ENCODE peak calls at places on chromosomes 7 and 10, in ten cellular contexts. O, X, P, C, H, F, L, R, J and T are unnamed samples.

GRCh38 chr10:118101501-118101900 is 54.8 kb upstream of the RAB11FIP2 start:
- DNase-seq in H (no peak), F (no peak), R (no peak), P (no peak), J (no peak), X (no peak), C (peak; percentile 67), O (peak; percentile 65), L (no peak), T (no peak)

GRCh38 chr7:6277476-6277875 is 5.1 kb upstream of the CYTH3 start:
- DNase-seq in C (no peak), F (no peak), L (no peak), H (no peak), R (no peak), X (no peak), J (no peak), P (no peak), O (no peak), T (no peak)

GRCh38 chr7:117597755-117598154 is 117.9 kb downstream of the CFTR start:
- DNase-seq in X (no peak), F (no peak), C (no peak), R (no peak), O (no peak), J (no peak), L (no peak), H (no peak), P (no peak), T (no peak)

GRCh38 chr7:96636342-96636865 is 73.2 kb downstream of the SEM1 start:
- DNase-seq in H (no peak), P (no peak), R (no peak), J (no peak), F (no peak), O (no peak), X (no peak), C (peak; percentile 8), L (no peak), T (peak; percentile 17)

GRCh38 chr7:27784399-27785053 is 44.6 kb downstream of the TAX1BP1 start:
- DNase-seq in H (peak; percentile 3), J (no peak), C (no peak), R (peak; percentile 45), O (no peak), X (peak; percentile 98), L (no peak), P (peak; percentile 69), F (peak; percentile 59), T (peak; percentile 81)

GRCh38 chr10:62171791-62172190 is 96.9 kb downstream of the RTKN2 start:
- DNase-seq in P (no peak), O (no peak), C (no peak), J (no peak), F (no peak), L (no peak), H (no peak), R (no peak), X (no peak), T (peak; percentile 81)

GRCh38 chr10:102009801-102010425 is 46.1 kb downstream of the ARMH3 start:
- DNase-seq in C (peak; percentile 56), P (peak; percentile 94), L (peak; percentile 16), H (peak; percentile 39), J (no peak), O (peak; percentile 73), F (peak; percentile 86), R (peak; percentile 67), X (peak; percentile 76), T (peak; percentile 89)

GRCh38 chr7:122136033-122136432 is 8.0 kb downstream of the AASS start:
- DNase-seq in C (no peak), P (no peak), L (no peak), O (no peak), X (no peak), R (no peak), J (no peak), F (no peak), H (no peak), T (peak; percentile 16)

GRCh38 chr10:113879691-113880090 is 25.2 kb downstream of the NHLRC2 start:
- DNase-seq in X (no peak), R (no peak), J (no peak), O (no peak), F (no peak), H (no peak), C (no peak), L (no peak), P (no peak), T (no peak)

GRCh38 chr7:46386428-46387399 is 465.6 kb upstream of the IGFBP3 start:
- DNase-seq in O (no peak), R (no peak), P (peak; percentile 38), L (no peak), H (no peak), J (no peak), F (no peak), X (no peak), C (no peak), T (peak; percentile 57)

GRCh38 chr7:97373743-97374142 is 256.2 kb downstream of the SDHAF3 start:
- DNase-seq in L (no peak), P (no peak), R (no peak), F (no peak), O (no peak), C (no peak), X (no peak), H (no peak), J (no peak), T (no peak)

GRCh38 chr10:90222939-90223338 is 521.5 kb downstream of the KIF20B start:
- DNase-seq in H (no peak), J (no peak), R (no peak), P (no peak), L (no peak), C (no peak), O (no peak), X (peak; percentile 40), F (no peak), T (peak; percentile 51)

GRCh38 chr10:86244296-86244695 is 122.3 kb downstream of the GRID1 start:
- DNase-seq in O (no peak), P (no peak), X (no peak), L (no peak), F (no peak), C (no peak), J (no peak), R (no peak), H (no peak), T (no peak)